ENCODE peak calls at places on chromosomes 7 and 10, in ten cellular contexts. T, R, M, C, Q, Y, S, F, G and I are unnamed samples.

GRCh38 chr10:76119515-76119914 is 688.1 kb downstream of the LRMDA start:
- DNase-seq in S (no peak), R (no peak), T (no peak), G (no peak), C (no peak), Y (peak; percentile 34), Q (no peak), M (no peak), F (no peak), I (no peak)

GRCh38 chr10:25815999-25816768 is 117.8 kb upstream of the MYO3A start:
- DNase-seq in M (no peak), T (no peak), S (no peak), R (no peak), Q (no peak), Y (no peak), C (no peak), G (no peak), F (no peak), I (no peak)

GRCh38 chr7:141071260-141071854 is 2.5 kb upstream of the TMEM178B start:
- DNase-seq in C (peak; percentile 46), S (peak; percentile 26), R (peak; percentile 10), G (no peak), Q (peak; percentile 94), F (peak; percentile 39), T (no peak), Y (no peak), M (peak; percentile 40), I (peak; percentile 77)

GRCh38 chr7:100683659-100684533 is 10.2 kb downstream of the GIGYF1 start:
- DNase-seq in F (no peak), M (no peak), R (no peak), C (no peak), T (no peak), G (no peak), Q (no peak), S (no peak), Y (no peak), I (peak; percentile 75)

GRCh38 chr7:88306590-88307048 is at the start of gene STEAP4:
- DNase-seq in C (peak; percentile 87), Q (peak; percentile 86), S (peak; percentile 63), G (peak; percentile 72), T (no peak), F (peak; percentile 87), M (peak; percentile 78), R (peak; percentile 83), Y (peak; percentile 0), I (peak; percentile 91)

GRCh38 chr10:3484306-3485187 is 300.5 kb downstream of the KLF6 start:
- DNase-seq in S (no peak), Y (peak; percentile 73), M (no peak), R (no peak), T (peak; percentile 64), G (no peak), Q (no peak), C (no peak), F (no peak), I (no peak)

GRCh38 chr7:156379242-156380070 is 261.1 kb upstream of the RNF32 start:
- DNase-seq in C (peak; percentile 33), Q (no peak), M (no peak), G (no peak), Y (no peak), S (no peak), T (no peak), F (peak; percentile 55), R (no peak), I (no peak)

GRCh38 chr7:157475095-157475494 is 138.3 kb downstream of the DNAJB6 start:
- DNase-seq in R (no peak), T (no peak), S (no peak), Y (no peak), G (no peak), F (no peak), Q (no peak), M (no peak), C (no peak), I (no peak)

GRCh38 chr7:137890449-137890916 is 43.7 kb upstream of the DGKI start:
- DNase-seq in Y (no peak), M (no peak), C (no peak), T (no peak), F (no peak), R (no peak), G (no peak), S (no peak), Q (no peak), I (no peak)

GRCh38 chr10:17742918-17743317 is 9.1 kb upstream of the TMEM236 start:
- DNase-seq in Y (peak; percentile 60), Q (peak; percentile 66), G (peak; percentile 51), C (peak; percentile 56), S (peak; percentile 66), F (peak; percentile 20), R (peak; percentile 66), T (peak; percentile 44), M (peak; percentile 48), I (no peak)

GRCh38 chr7:45267262-45267661 is 109.7 kb downstream of the RAMP3 start:
- DNase-seq in Y (peak; percentile 4), T (no peak), M (no peak), G (no peak), S (no peak), Q (peak; percentile 12), C (no peak), F (no peak), R (no peak), I (no peak)

GRCh38 chr10:34522542-34522941 is 292.6 kb downstream of the PARD3 start:
- DNase-seq in G (no peak), M (no peak), T (no peak), S (no peak), F (no peak), Q (peak; percentile 55), Y (peak; percentile 35), R (no peak), C (no peak), I (no peak)

GRCh38 chr10:89327803-89328441 is at the start of gene IFIT3:
- DNase-seq in Q (no peak), C (peak; percentile 72), F (peak; percentile 37), G (peak; percentile 43), T (peak; percentile 37), Y (peak; percentile 96), R (peak; percentile 52), S (no peak), M (peak; percentile 32), I (no peak)

GRCh38 chr7:73856941-73857340 is 4.0 kb upstream of the TMEM270 start:
- DNase-seq in Q (no peak), F (no peak), S (peak; percentile 21), T (no peak), R (no peak), Y (no peak), M (no peak), G (no peak), C (no peak), I (peak; percentile 46)

DNA sequence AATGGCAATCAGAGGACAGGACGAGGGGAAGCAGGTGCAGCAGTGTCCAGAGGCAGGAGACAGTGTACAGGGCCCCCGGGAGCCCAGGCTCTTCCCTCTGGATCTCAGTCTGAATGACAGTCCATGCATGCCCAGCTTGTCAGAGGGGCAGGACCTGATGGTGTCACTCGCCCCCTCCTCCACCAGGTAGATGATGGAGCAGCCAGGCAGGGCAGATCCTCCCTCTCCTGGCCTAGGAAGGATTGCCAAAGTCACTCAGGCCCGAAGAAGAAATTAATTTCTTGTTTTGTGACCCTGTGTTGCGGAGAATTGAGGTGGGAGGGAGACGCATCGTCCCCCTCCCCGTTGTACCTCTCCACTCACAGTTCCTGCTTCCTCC is 4.0 kb downstream of the VSTM4 start:
- DNase-seq in Y (no peak), F (no peak), Q (no peak), R (no peak), G (no peak), T (no peak), S (no peak), M (no peak), C (no peak), I (no peak)
- H3K4me1 ChIP-seq in Y (peaks cover 24% of the 10 kb centered on the region), F (peaks cover 8% of the 10 kb centered on the region), Q (no peaks in the 10 kb centered on the region), R (no peaks in the 10 kb centered on the region), G (no peaks in the 10 kb centered on the region), T (peaks cover 20% of the 10 kb centered on the region), S (no peaks in the 10 kb centered on the region), M (peaks cover 74% of the 10 kb centered on the region), C (peaks cover 14% of the 10 kb centered on the region), I (peaks cover 6% of the 10 kb centered on the region)

DNA sequence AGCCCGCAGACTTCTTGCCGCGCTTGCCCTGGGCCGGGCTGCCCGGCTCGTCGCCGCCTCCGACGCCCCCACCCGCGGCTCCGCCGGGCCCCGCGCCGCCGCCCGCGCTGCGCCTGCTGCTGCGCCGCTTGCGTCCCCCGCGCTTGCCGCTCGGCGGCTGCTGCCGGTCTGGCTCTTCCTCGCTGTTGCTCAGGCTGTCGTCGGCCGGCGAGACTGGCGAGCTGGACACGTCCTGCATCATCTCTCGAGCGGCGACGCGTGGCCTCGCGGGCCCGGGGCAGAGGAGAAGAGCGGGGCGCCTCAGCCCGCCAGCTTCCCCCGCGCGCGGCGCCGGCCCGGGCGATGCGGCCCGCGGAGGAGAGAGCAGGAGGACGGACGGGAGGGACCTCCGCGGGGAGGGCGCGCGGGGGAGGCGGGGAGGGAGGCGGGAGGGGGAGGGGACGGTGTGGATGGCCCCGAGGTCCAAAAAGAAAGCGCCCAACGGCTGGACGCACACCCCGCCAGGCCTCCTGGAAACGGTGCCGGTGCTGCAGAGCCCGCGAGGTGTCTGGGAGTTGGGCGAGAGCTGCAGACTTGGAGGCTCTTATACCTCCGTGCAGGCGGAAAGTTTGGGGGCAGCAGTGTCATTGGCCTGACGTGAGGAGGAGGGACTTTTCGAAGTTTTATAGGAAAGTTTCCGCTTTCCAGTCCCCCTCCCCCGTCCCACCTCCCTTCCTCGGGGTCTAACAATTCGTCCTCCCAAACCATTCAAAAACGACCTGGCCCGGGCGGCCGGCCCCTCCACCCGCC is at the start of gene TWIST1:
- DNase-seq in Q (peak; percentile 88), C (peak; percentile 9), R (no peak), F (no peak), Y (peak; percentile 94), M (peak; percentile 64), G (peak; percentile 57), T (no peak), S (peak; percentile 24), I (peak; percentile 76)
- TF ChIP-seq CTCF in Q (no peak), C (no peak), R (no peak), F (no peak), Y (no peak), M (no peak), G (no peak), T (no peak), S (no peak), I (no peak)

GRCh38 chr10:98389398-98389797 is 25.6 kb downstream of the PYROXD2 start:
- DNase-seq in C (no peak), Q (no peak), S (no peak), R (no peak), F (no peak), T (no peak), M (no peak), G (no peak), Y (no peak), I (no peak)
- H3K4me1 ChIP-seq in C (no peaks in the 10 kb centered on the region), Q (no peaks in the 10 kb centered on the region), S (no peaks in the 10 kb centered on the region), R (no peaks in the 10 kb centered on the region), F (no peaks in the 10 kb centered on the region), T (no peaks in the 10 kb centered on the region), M (peaks cover 9% of the 10 kb centered on the region), G (no peaks in the 10 kb centered on the region), Y (peaks cover 5% of the 10 kb centered on the region), I (no peaks in the 10 kb centered on the region)

GRCh38 chr7:37571806-37572205 is 111.8 kb upstream of the GPR141 start:
- DNase-seq in F (no peak), Y (no peak), Q (no peak), S (no peak), T (no peak), C (no peak), R (no peak), G (no peak), M (no peak), I (no peak)

DNA sequence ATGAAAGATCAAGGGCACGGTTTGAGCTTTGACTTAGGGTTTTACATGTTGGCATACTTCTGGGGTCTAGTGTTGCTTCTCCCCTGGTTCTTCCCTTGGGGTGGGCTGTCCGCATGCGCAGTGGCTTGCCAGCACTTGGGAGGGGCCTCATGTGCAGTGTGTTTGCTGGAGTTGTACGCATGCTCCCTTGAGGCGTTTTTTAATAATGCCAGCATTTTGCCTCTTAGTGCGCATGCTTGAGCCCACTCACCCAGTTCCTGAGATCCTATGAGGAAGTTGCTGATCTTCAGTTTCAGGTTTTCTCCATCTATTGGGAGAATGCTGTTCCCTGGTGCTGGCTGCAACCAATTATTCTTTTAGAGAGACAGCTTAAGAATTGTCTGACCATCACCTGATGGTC is 113.4 kb upstream of the GPR141 start:
- DNase-seq in R (no peak), S (no peak), G (no peak), Q (no peak), C (no peak), M (no peak), Y (no peak), F (no peak), T (no peak), I (no peak)
- TF ChIP-seq CTCF in R (no peak), S (no peak), G (no peak), Q (no peak), C (no peak), M (no peak), Y (no peak), F (no peak), T (no peak), I (no peak)